ENCODE peak calls at places on chromosome 9, in seven cellular contexts. U, Y, R, T, E, A and M are unnamed samples.

GRCh38 chr9:727767-728166 is 113.7 kb upstream of the DMRT1 start:
- DNase-seq in U (no peak), Y (no peak), R (no peak), T (no peak), E (no peak), A (no peak), M (no peak)

GRCh38 chr9:124251605-124252366 is 6.0 kb upstream of the NEK6 start:
- DNase-seq in U (no peak), Y (no peak), R (no peak), T (peak), E (peak), A (no peak), M (no peak)

GRCh38 chr9:23342296-23342695 is 483.7 kb downstream of the ELAVL2 start:
- DNase-seq in U (no peak), Y (no peak), R (no peak), T (peak), E (no peak), A (no peak), M (no peak)

GRCh38 chr9:97470076-97470475 is 31.4 kb upstream of the TMOD1 start:
- DNase-seq in U (no peak), Y (no peak), R (no peak), T (no peak), E (no peak), A (no peak), M (no peak)

GRCh38 chr9:105127863-105128220 is 116.6 kb upstream of the SLC44A1 start:
- DNase-seq in U (no peak), Y (no peak), R (peak), T (peak), E (no peak), A (no peak), M (peak)

GRCh38 chr9:93684806-93685553 is 108.6 kb downstream of the PHF2 start:
- DNase-seq in U (no peak), Y (no peak), R (no peak), T (no peak), E (no peak), A (no peak), M (no peak)

GRCh38 chr9:134690946-134691694 is 49.5 kb downstream of the COL5A1 start:
- DNase-seq in U (no peak), Y (no peak), R (no peak), T (no peak), E (peak), A (peak), M (no peak)

GRCh38 chr9:82363666-82364065 is 375.1 kb downstream of the SPATA31D1 start:
- DNase-seq in U (no peak), Y (no peak), R (no peak), T (no peak), E (no peak), A (no peak), M (no peak)

GRCh38 chr9:116756995-116757394 is 69.9 kb downstream of the TRIM32 start:
- DNase-seq in U (no peak), Y (no peak), R (no peak), T (no peak), E (no peak), A (no peak), M (no peak)

GRCh38 chr9:91245432-91246313 is 116.0 kb downstream of the AUH start:
- DNase-seq in U (no peak), Y (no peak), R (no peak), T (peak), E (no peak), A (no peak), M (no peak)

GRCh38 chr9:126724226-126724625 is 80.6 kb upstream of the ZBTB43 start:
- DNase-seq in U (no peak), Y (no peak), R (no peak), T (no peak), E (no peak), A (no peak), M (no peak)

GRCh38 chr9:2140600-2141223 is 125.6 kb downstream of the SMARCA2 start:
- DNase-seq in U (no peak), Y (no peak), R (no peak), T (no peak), E (no peak), A (no peak), M (no peak)

GRCh38 chr9:1938135-1938534 is 77.0 kb upstream of the SMARCA2 start:
- DNase-seq in U (no peak), Y (no peak), R (no peak), T (no peak), E (no peak), A (no peak), M (no peak)

GRCh38 chr9:84668204-84669007 is 1.1 kb upstream of the NTRK2 start:
- DNase-seq in U (peak), Y (peak), R (no peak), T (peak), E (no peak), A (no peak), M (no peak)